ENCODE peak calls at places on chromosomes 7 and 10, in eight cellular contexts. One of them, this sample, is unnamed. For H3K36me3, the result is how much of the 10 kb centered on the place peaks cover.

GRCh38 chr10:126130291-126130710 is 233.9 kb downstream of the FANK1 start:
- DNase-seq in tibial artery: peak
- DNase-seq in tibial nerve: peak
- DNase-seq in gastrocnemius medialis: no peak
- DNase-seq in CD8-positive, alpha-beta T cell: no peak
- DNase-seq in pancreas: no peak
- DNase-seq in fibroblast of lung: peak
- DNase-seq in HCT116: no peak
- DNase-seq in this sample: no peak

GRCh38 chr10:132808568-132809236 is 22.8 kb upstream of the NKX6-2 start:
- DNase-seq in tibial artery: no peak
- DNase-seq in tibial nerve: no peak
- DNase-seq in gastrocnemius medialis: no peak
- DNase-seq in CD8-positive, alpha-beta T cell: no peak
- DNase-seq in pancreas: peak
- DNase-seq in fibroblast of lung: no peak
- DNase-seq in HCT116: no peak
- DNase-seq in this sample: peak

GRCh38 chr10:3228610-3228945 is 56.0 kb upstream of the PITRM1 start:
- DNase-seq in tibial artery: no peak
- DNase-seq in tibial nerve: no peak
- DNase-seq in gastrocnemius medialis: no peak
- DNase-seq in CD8-positive, alpha-beta T cell: no peak
- DNase-seq in pancreas: no peak
- DNase-seq in fibroblast of lung: no peak
- DNase-seq in HCT116: no peak
- DNase-seq in this sample: no peak

GRCh38 chr10:17206210-17206709 is 4.8 kb upstream of the TRDMT1 start:
- DNase-seq in tibial artery: no peak
- DNase-seq in tibial nerve: no peak
- DNase-seq in gastrocnemius medialis: no peak
- DNase-seq in CD8-positive, alpha-beta T cell: peak
- DNase-seq in pancreas: no peak
- DNase-seq in fibroblast of lung: peak
- DNase-seq in HCT116: no peak
- DNase-seq in this sample: no peak

GRCh38 chr7:46311951-46312350 is 390.9 kb upstream of the IGFBP3 start:
- DNase-seq in tibial artery: no peak
- DNase-seq in tibial nerve: no peak
- DNase-seq in gastrocnemius medialis: no peak
- DNase-seq in CD8-positive, alpha-beta T cell: no peak
- DNase-seq in pancreas: no peak
- DNase-seq in fibroblast of lung: no peak
- DNase-seq in HCT116: no peak
- DNase-seq in this sample: no peak

GRCh38 chr10:43322769-43323168 is 48.7 kb upstream of the FXYD4 start:
- DNase-seq in tibial artery: peak
- DNase-seq in tibial nerve: peak
- DNase-seq in gastrocnemius medialis: peak
- DNase-seq in CD8-positive, alpha-beta T cell: peak
- DNase-seq in pancreas: peak
- DNase-seq in fibroblast of lung: peak
- DNase-seq in HCT116: no peak
- DNase-seq in this sample: peak

GRCh38 chr7:109308816-109309215 is 739.1 kb downstream of the DNAJB9 start:
- DNase-seq in tibial artery: no peak
- DNase-seq in tibial nerve: no peak
- DNase-seq in gastrocnemius medialis: no peak
- DNase-seq in CD8-positive, alpha-beta T cell: no peak
- DNase-seq in pancreas: no peak
- DNase-seq in fibroblast of lung: no peak
- DNase-seq in HCT116: no peak
- DNase-seq in this sample: no peak

GRCh38 chr7:30846378-30846777 is 65.3 kb upstream of the AQP1 start:
- DNase-seq in tibial artery: no peak
- DNase-seq in tibial nerve: no peak
- DNase-seq in gastrocnemius medialis: no peak
- DNase-seq in CD8-positive, alpha-beta T cell: no peak
- DNase-seq in pancreas: no peak
- DNase-seq in fibroblast of lung: no peak
- DNase-seq in HCT116: no peak
- DNase-seq in this sample: no peak

GRCh38 chr10:94293344-94293743 is 69.4 kb downstream of the NOC3L start:
- DNase-seq in tibial artery: no peak
- DNase-seq in tibial nerve: peak
- DNase-seq in gastrocnemius medialis: no peak
- DNase-seq in CD8-positive, alpha-beta T cell: no peak
- DNase-seq in pancreas: no peak
- DNase-seq in fibroblast of lung: peak
- DNase-seq in HCT116: no peak
- DNase-seq in this sample: no peak

GRCh38 chr7:41869091-41869490 is 166.2 kb upstream of the INHBA start:
- DNase-seq in tibial artery: no peak
- DNase-seq in tibial nerve: no peak
- DNase-seq in gastrocnemius medialis: no peak
- DNase-seq in CD8-positive, alpha-beta T cell: no peak
- DNase-seq in pancreas: no peak
- DNase-seq in fibroblast of lung: peak
- DNase-seq in HCT116: no peak
- DNase-seq in this sample: no peak

GRCh38 chr10:131822694-131823245 is 78.0 kb upstream of the PPP2R2D start:
- DNase-seq in tibial artery: no peak
- DNase-seq in tibial nerve: no peak
- DNase-seq in gastrocnemius medialis: no peak
- DNase-seq in CD8-positive, alpha-beta T cell: no peak
- DNase-seq in pancreas: no peak
- DNase-seq in fibroblast of lung: no peak
- DNase-seq in HCT116: no peak
- DNase-seq in this sample: no peak

GRCh38 chr7:17126413-17127374 is 171.8 kb upstream of the AHR start:
- DNase-seq in tibial artery: no peak
- DNase-seq in tibial nerve: no peak
- DNase-seq in gastrocnemius medialis: no peak
- DNase-seq in CD8-positive, alpha-beta T cell: no peak
- DNase-seq in pancreas: no peak
- DNase-seq in fibroblast of lung: no peak
- DNase-seq in HCT116: no peak
- DNase-seq in this sample: no peak

GRCh38 chr10:77457266-77457665 is 180.3 kb downstream of the KCNMA1 start:
- DNase-seq in tibial artery: no peak
- DNase-seq in tibial nerve: no peak
- DNase-seq in gastrocnemius medialis: no peak
- DNase-seq in CD8-positive, alpha-beta T cell: no peak
- DNase-seq in pancreas: no peak
- DNase-seq in fibroblast of lung: no peak
- DNase-seq in HCT116: no peak
- DNase-seq in this sample: no peak

GRCh38 chr10:49649294-49649693 is 30.2 kb upstream of the C10orf53 start:
- DNase-seq in tibial artery: no peak
- DNase-seq in tibial nerve: no peak
- DNase-seq in gastrocnemius medialis: no peak
- DNase-seq in CD8-positive, alpha-beta T cell: no peak
- DNase-seq in pancreas: no peak
- DNase-seq in fibroblast of lung: no peak
- DNase-seq in HCT116: no peak
- DNase-seq in this sample: no peak

GRCh38 chr7:116633131-116633988 is 38.6 kb upstream of the MET start:
- DNase-seq in tibial artery: peak
- DNase-seq in tibial nerve: peak
- DNase-seq in gastrocnemius medialis: peak
- DNase-seq in CD8-positive, alpha-beta T cell: no peak
- DNase-seq in pancreas: no peak
- DNase-seq in fibroblast of lung: peak
- DNase-seq in HCT116: no peak
- DNase-seq in this sample: no peak

DNA sequence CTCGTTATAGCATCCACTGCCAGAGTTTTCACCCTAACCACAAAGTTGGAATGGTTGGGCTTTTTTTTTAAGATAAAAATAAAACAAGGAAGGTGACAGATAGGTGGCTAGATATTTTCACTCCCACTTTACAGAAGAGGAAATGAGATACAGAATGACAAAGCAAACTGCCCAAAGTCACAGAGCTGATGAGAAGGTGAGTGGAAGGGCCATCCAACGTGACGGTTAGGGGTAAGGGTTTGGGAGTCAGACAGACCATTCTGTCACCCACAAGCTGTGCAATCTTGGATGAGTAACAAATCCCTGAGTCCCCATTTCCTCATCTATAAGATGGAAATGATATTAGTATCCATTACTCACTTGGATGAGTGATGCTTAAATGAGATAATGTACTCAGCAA is 106.9 kb upstream of the PDLIM1 start:
- DNase-seq in tibial artery: no peak
- DNase-seq in tibial nerve: no peak
- DNase-seq in gastrocnemius medialis: no peak
- DNase-seq in CD8-positive, alpha-beta T cell: no peak
- DNase-seq in pancreas: no peak
- DNase-seq in fibroblast of lung: no peak
- DNase-seq in HCT116: no peak
- DNase-seq in this sample: no peak
- H3K36me3 ChIP-seq in tibial artery: half or more
- H3K36me3 ChIP-seq in tibial nerve: half or more
- H3K36me3 ChIP-seq in gastrocnemius medialis: half or more
- H3K36me3 ChIP-seq in CD8-positive, alpha-beta T cell: under half
- H3K36me3 ChIP-seq in pancreas: under half
- H3K36me3 ChIP-seq in fibroblast of lung: under half
- H3K36me3 ChIP-seq in HCT116: under half
- H3K36me3 ChIP-seq in this sample: under half

DNA sequence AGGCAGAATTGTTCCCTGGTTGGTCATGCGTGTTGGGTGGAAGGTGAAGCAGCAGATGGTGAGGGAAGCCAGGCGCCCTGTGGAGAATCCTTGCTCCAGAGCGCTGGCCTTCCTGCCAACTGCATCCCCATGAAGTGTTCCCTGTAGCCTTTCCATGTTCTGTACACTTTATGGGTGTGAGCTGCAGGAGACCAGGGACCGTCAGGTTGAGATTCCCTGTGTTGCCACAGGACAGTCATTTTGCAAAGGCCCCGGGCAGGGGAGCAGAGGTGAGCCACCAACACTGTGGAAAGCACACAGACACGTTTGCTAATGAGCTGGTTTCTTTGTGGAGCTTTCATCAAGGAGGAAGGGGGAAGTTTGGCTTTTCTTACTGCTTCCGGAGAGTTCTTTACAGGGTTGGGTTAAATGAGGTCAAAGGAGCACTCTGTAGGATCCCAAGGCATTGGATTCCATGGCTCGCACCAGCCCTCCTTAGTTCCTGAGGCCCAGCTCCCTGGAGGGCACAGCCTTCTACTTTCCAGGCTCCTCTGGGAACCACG is 32.1 kb downstream of the TSPAN14 start:
- DNase-seq in tibial artery: no peak
- DNase-seq in tibial nerve: no peak
- DNase-seq in gastrocnemius medialis: no peak
- DNase-seq in CD8-positive, alpha-beta T cell: no peak
- DNase-seq in pancreas: peak
- DNase-seq in fibroblast of lung: no peak
- DNase-seq in HCT116: no peak
- DNase-seq in this sample: no peak
- H3K36me3 ChIP-seq in tibial artery: under half
- H3K36me3 ChIP-seq in tibial nerve: under half
- H3K36me3 ChIP-seq in gastrocnemius medialis: under half
- H3K36me3 ChIP-seq in CD8-positive, alpha-beta T cell: under half
- H3K36me3 ChIP-seq in pancreas: under half
- H3K36me3 ChIP-seq in fibroblast of lung: under half
- H3K36me3 ChIP-seq in HCT116: under half
- H3K36me3 ChIP-seq in this sample: under half

GRCh38 chr7:2258661-2259365 is 16.8 kb downstream of the NUDT1 start:
- DNase-seq in tibial artery: no peak
- DNase-seq in tibial nerve: no peak
- DNase-seq in gastrocnemius medialis: no peak
- DNase-seq in CD8-positive, alpha-beta T cell: peak
- DNase-seq in pancreas: no peak
- DNase-seq in fibroblast of lung: no peak
- DNase-seq in HCT116: no peak
- DNase-seq in this sample: no peak

GRCh38 chr7:2259480-2259879 is 17.5 kb downstream of the NUDT1 start:
- DNase-seq in tibial artery: no peak
- DNase-seq in tibial nerve: no peak
- DNase-seq in gastrocnemius medialis: no peak
- DNase-seq in CD8-positive, alpha-beta T cell: no peak
- DNase-seq in pancreas: no peak
- DNase-seq in fibroblast of lung: no peak
- DNase-seq in HCT116: no peak
- DNase-seq in this sample: no peak

GRCh38 chr7:2261611-2262010 is 19.6 kb downstream of the NUDT1 start:
- DNase-seq in tibial artery: no peak
- DNase-seq in tibial nerve: no peak
- DNase-seq in gastrocnemius medialis: no peak
- DNase-seq in CD8-positive, alpha-beta T cell: peak
- DNase-seq in pancreas: no peak
- DNase-seq in fibroblast of lung: no peak
- DNase-seq in HCT116: no peak
- DNase-seq in this sample: no peak

GRCh38 chr7:2263176-2263575 is 21.1 kb downstream of the NUDT1 start:
- DNase-seq in tibial artery: no peak
- DNase-seq in tibial nerve: no peak
- DNase-seq in gastrocnemius medialis: no peak
- DNase-seq in CD8-positive, alpha-beta T cell: no peak
- DNase-seq in pancreas: no peak
- DNase-seq in fibroblast of lung: no peak
- DNase-seq in HCT116: no peak
- DNase-seq in this sample: no peak

DNA sequence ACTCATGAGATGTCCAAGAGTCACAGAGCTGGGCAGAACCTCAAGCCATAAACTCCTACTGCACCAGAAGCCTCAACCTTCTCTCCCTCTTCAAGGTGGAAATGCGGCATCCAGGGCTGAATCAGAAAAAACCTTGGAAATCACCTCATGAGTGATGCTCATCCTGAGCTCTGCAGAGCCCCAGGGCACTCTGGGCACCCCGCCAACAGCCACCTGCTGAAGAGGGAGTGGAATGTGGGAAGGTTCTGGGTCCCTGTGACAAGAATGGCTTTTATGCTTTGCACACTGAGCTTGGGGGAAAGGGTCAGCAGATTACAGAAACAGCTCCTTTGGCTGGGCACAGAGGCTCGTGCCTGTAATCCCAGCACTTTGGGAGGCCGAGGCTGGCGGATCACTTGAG is 18.8 kb downstream of the NUDT1 start:
- DNase-seq in tibial artery: no peak
- DNase-seq in tibial nerve: no peak
- DNase-seq in gastrocnemius medialis: no peak
- DNase-seq in CD8-positive, alpha-beta T cell: no peak
- DNase-seq in pancreas: peak
- DNase-seq in fibroblast of lung: no peak
- DNase-seq in HCT116: no peak
- DNase-seq in this sample: peak
- H3K36me3 ChIP-seq in tibial artery: under half
- H3K36me3 ChIP-seq in tibial nerve: half or more
- H3K36me3 ChIP-seq in gastrocnemius medialis: under half
- H3K36me3 ChIP-seq in CD8-positive, alpha-beta T cell: under half
- H3K36me3 ChIP-seq in pancreas: under half
- H3K36me3 ChIP-seq in fibroblast of lung: under half
- H3K36me3 ChIP-seq in HCT116: under half
- H3K36me3 ChIP-seq in this sample: under half

GRCh38 chr7:132485136-132485535 is 91.1 kb downstream of the PLXNA4 start:
- DNase-seq in tibial artery: no peak
- DNase-seq in tibial nerve: no peak
- DNase-seq in gastrocnemius medialis: no peak
- DNase-seq in CD8-positive, alpha-beta T cell: no peak
- DNase-seq in pancreas: no peak
- DNase-seq in fibroblast of lung: no peak
- DNase-seq in HCT116: no peak
- DNase-seq in this sample: no peak
- H3K36me3 ChIP-seq in tibial artery: under half
- H3K36me3 ChIP-seq in tibial nerve: under half
- H3K36me3 ChIP-seq in gastrocnemius medialis: under half
- H3K36me3 ChIP-seq in CD8-positive, alpha-beta T cell: under half
- H3K36me3 ChIP-seq in pancreas: under half
- H3K36me3 ChIP-seq in fibroblast of lung: under half
- H3K36me3 ChIP-seq in HCT116: under half
- H3K36me3 ChIP-seq in this sample: under half

This sample was measured in HAP-1.